ENCODE peak calls at places on chromosomes 2 and 18, in nine cellular contexts. One of them, this sample, is unnamed.

GRCh38 chr2:7084601-7085000 is 167.4 kb downstream of the RNF144A start:
- DNase-seq in A549: no peak
- DNase-seq in HCT116: no peak
- DNase-seq in ovary: no peak
- DNase-seq in transverse colon: no peak
- DNase-seq in stomach: no peak
- DNase-seq in heart left ventricle: no peak
- DNase-seq in adrenal gland: no peak
- DNase-seq in K562: no peak
- DNase-seq in this sample: no peak

GRCh38 chr2:71667256-71668182 is 214.2 kb downstream of the DYSF start:
- DNase-seq in A549: no peak
- DNase-seq in HCT116: no peak
- DNase-seq in ovary: no peak
- DNase-seq in transverse colon: no peak
- DNase-seq in stomach: no peak
- DNase-seq in heart left ventricle: no peak
- DNase-seq in adrenal gland: no peak
- DNase-seq in K562: no peak
- DNase-seq in this sample: peak; percentile 8

GRCh38 chr18:24868760-24869237 is 408.4 kb downstream of the HRH4 start:
- DNase-seq in A549: no peak
- DNase-seq in HCT116: no peak
- DNase-seq in ovary: no peak
- DNase-seq in transverse colon: no peak
- DNase-seq in stomach: no peak
- DNase-seq in heart left ventricle: no peak
- DNase-seq in adrenal gland: no peak
- DNase-seq in K562: no peak
- DNase-seq in this sample: no peak

GRCh38 chr18:54801374-54801773 is 26.9 kb upstream of the RAB27B start:
- DNase-seq in A549: no peak
- DNase-seq in HCT116: no peak
- DNase-seq in ovary: no peak
- DNase-seq in transverse colon: no peak
- DNase-seq in stomach: no peak
- DNase-seq in heart left ventricle: no peak
- DNase-seq in adrenal gland: no peak
- DNase-seq in K562: no peak
- DNase-seq in this sample: no peak

GRCh38 chr2:101038455-101039255 is 36.6 kb downstream of the RPL31 start:
- DNase-seq in A549: peak; percentile 59
- DNase-seq in HCT116: peak; percentile 43
- DNase-seq in ovary: no peak
- DNase-seq in transverse colon: peak; percentile 7
- DNase-seq in stomach: no peak
- DNase-seq in heart left ventricle: no peak
- DNase-seq in adrenal gland: no peak
- DNase-seq in K562: peak; percentile 36
- DNase-seq in this sample: no peak

GRCh38 chr2:11235583-11235982 is 80.3 kb downstream of the SLC66A3 start:
- DNase-seq in A549: no peak
- DNase-seq in HCT116: no peak
- DNase-seq in ovary: no peak
- DNase-seq in transverse colon: no peak
- DNase-seq in stomach: no peak
- DNase-seq in heart left ventricle: no peak
- DNase-seq in adrenal gland: no peak
- DNase-seq in K562: no peak
- DNase-seq in this sample: no peak

GRCh38 chr2:241808051-241808450 is 942 bp upstream of the NEU4 start:
- DNase-seq in A549: no peak
- DNase-seq in HCT116: no peak
- DNase-seq in ovary: no peak
- DNase-seq in transverse colon: peak; percentile 8
- DNase-seq in stomach: no peak
- DNase-seq in heart left ventricle: no peak
- DNase-seq in adrenal gland: peak; percentile 30
- DNase-seq in K562: no peak
- DNase-seq in this sample: peak; percentile 60

GRCh38 chr18:40738321-40738880 is 1216.6 kb upstream of the PIK3C3 start:
- DNase-seq in A549: no peak
- DNase-seq in HCT116: no peak
- DNase-seq in ovary: no peak
- DNase-seq in transverse colon: no peak
- DNase-seq in stomach: no peak
- DNase-seq in heart left ventricle: no peak
- DNase-seq in adrenal gland: no peak
- DNase-seq in K562: no peak
- DNase-seq in this sample: no peak

GRCh38 chr2:111117666-111118454 is 2.9 kb upstream of the BCL2L11 start:
- DNase-seq in A549: peak; percentile 67
- DNase-seq in HCT116: no peak
- DNase-seq in ovary: peak; percentile 21
- DNase-seq in transverse colon: peak; percentile 50
- DNase-seq in stomach: peak; percentile 35
- DNase-seq in heart left ventricle: peak; percentile 47
- DNase-seq in adrenal gland: peak; percentile 33
- DNase-seq in K562: no peak
- DNase-seq in this sample: no peak

GRCh38 chr2:86068098-86069047 is 37.3 kb downstream of the POLR1A start:
- DNase-seq in A549: peak; percentile 29
- DNase-seq in HCT116: no peak
- DNase-seq in ovary: no peak
- DNase-seq in transverse colon: peak; percentile 24
- DNase-seq in stomach: no peak
- DNase-seq in heart left ventricle: no peak
- DNase-seq in adrenal gland: peak; percentile 29
- DNase-seq in K562: no peak
- DNase-seq in this sample: no peak

GRCh38 chr2:197189770-197190434 is 120.7 kb downstream of the ANKRD44 start:
- DNase-seq in A549: no peak
- DNase-seq in HCT116: no peak
- DNase-seq in ovary: no peak
- DNase-seq in transverse colon: no peak
- DNase-seq in stomach: no peak
- DNase-seq in heart left ventricle: no peak
- DNase-seq in adrenal gland: no peak
- DNase-seq in K562: no peak
- DNase-seq in this sample: no peak

GRCh38 chr18:12308386-12309100 is 502 bp downstream of the TUBB6 start:
- DNase-seq in A549: peak; percentile 75
- DNase-seq in HCT116: no peak
- DNase-seq in ovary: peak; percentile 89
- DNase-seq in transverse colon: peak; percentile 75
- DNase-seq in stomach: peak; percentile 70
- DNase-seq in heart left ventricle: peak; percentile 85
- DNase-seq in adrenal gland: peak; percentile 87
- DNase-seq in K562: peak; percentile 75
- DNase-seq in this sample: peak; percentile 74

GRCh38 chr2:9287400-9288059 is 80.9 kb downstream of the ASAP2 start:
- DNase-seq in A549: peak; percentile 94
- DNase-seq in HCT116: peak; percentile 97
- DNase-seq in ovary: no peak
- DNase-seq in transverse colon: no peak
- DNase-seq in stomach: no peak
- DNase-seq in heart left ventricle: no peak
- DNase-seq in adrenal gland: no peak
- DNase-seq in K562: no peak
- DNase-seq in this sample: no peak

GRCh38 chr2:160989778-160990177 is 170.4 kb upstream of the TANK start:
- DNase-seq in A549: no peak
- DNase-seq in HCT116: no peak
- DNase-seq in ovary: no peak
- DNase-seq in transverse colon: no peak
- DNase-seq in stomach: no peak
- DNase-seq in heart left ventricle: no peak
- DNase-seq in adrenal gland: no peak
- DNase-seq in K562: no peak
- DNase-seq in this sample: no peak

GRCh38 chr2:18828296-18828695 is 238.9 kb upstream of the NT5C1B start:
- DNase-seq in A549: no peak
- DNase-seq in HCT116: no peak
- DNase-seq in ovary: no peak
- DNase-seq in transverse colon: no peak
- DNase-seq in stomach: no peak
- DNase-seq in heart left ventricle: no peak
- DNase-seq in adrenal gland: no peak
- DNase-seq in K562: no peak
- DNase-seq in this sample: no peak

DNA sequence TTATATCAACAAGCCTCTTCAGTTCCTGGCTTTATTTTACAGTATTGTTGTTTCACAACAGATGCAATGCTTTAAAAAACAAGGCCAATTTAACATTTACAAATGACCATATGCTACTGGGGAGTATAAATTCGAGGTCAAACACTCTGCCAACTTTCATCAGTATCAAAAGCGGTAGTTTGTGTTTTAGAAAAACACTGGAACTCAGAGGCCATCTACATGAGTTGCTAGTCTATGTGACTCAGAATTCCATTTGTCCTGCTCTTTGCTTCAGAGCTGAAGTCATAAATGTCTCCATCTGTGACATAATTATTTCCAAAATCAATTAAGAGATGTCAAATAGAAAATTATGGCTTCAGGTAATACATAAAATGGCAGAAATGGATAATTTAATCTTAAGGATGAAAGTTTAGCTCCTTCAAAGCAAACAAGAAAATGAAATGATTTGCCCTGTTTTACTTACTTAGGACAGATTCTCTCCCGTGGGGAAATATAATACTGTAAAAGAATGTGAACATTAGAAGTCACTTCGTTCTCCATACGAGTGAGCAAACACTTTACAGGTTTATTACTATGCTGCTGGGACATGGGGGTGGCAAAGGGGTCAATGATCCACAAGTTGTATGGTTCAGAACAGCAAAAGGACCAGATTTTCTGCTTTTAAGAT is 3.7 kb downstream of the MEX3C start:
- DNase-seq in A549: no peak
- DNase-seq in HCT116: no peak
- DNase-seq in ovary: no peak
- DNase-seq in transverse colon: no peak
- DNase-seq in stomach: no peak
- DNase-seq in heart left ventricle: no peak
- DNase-seq in adrenal gland: no peak
- DNase-seq in K562: no peak
- DNase-seq in this sample: no peak
- H3K4me3 ChIP-seq in A549: peak overlapping the region; percentile 8
- H3K4me3 ChIP-seq in HCT116: no peak overlapping the region
- H3K4me3 ChIP-seq in ovary: no peak overlapping the region
- H3K4me3 ChIP-seq in transverse colon: no peak overlapping the region
- H3K4me3 ChIP-seq in stomach: peak overlapping the region; percentile 93
- H3K4me3 ChIP-seq in heart left ventricle: no peak overlapping the region
- H3K4me3 ChIP-seq in adrenal gland: no peak overlapping the region
- H3K4me3 ChIP-seq in K562: no peak overlapping the region
- H3K4me3 ChIP-seq in this sample: no peak overlapping the region

DNA sequence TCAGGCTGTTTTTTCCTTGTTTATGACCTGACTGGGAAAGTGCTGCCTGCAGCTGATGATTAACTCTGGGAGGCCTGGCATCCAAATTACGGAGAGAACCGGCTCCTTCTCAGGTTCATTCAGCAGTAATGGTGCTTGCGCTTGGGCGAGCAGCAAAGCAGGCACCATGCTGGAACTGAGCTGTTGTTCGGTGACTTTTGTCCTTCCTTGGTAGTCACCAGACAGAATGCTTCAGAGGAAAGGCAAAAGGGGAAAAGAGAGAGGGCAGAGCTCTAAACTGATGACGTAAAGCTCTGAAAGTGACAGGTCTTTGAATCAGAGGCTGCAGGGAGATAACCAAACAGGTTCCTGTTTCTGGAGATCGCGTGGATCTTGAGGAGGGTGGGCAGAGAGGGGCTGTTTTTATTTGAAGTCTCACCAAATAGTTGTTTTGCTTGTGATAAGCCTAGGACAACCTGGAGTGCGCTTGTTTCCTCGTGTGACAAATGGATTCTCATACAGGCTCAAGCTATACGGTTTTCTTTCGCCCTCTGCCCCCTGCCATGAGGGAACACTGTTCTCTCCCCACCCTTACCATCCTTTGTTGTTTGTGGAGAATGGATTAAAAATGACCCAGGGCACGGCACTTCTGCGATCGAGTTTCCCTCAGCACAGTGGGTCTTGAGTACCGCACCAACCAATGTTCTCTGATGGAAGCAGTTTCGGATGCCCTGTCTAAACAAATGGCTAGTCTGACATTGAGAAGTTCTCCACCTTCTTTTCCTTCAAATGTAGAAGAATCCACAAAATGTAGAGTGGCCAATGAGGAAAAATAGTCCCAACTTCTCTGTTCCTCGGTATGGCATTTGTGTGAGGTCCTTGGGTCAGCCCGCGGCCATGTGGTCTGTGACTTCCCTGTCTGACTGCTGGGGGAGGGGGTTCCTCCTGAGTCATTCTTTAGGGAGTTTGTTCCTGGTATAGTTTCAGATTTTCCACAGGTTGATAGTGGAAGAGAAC is 1.3 kb downstream of the RASGRP3 start:
- DNase-seq in A549: no peak
- DNase-seq in HCT116: no peak
- DNase-seq in ovary: no peak
- DNase-seq in transverse colon: peak; percentile 44
- DNase-seq in stomach: peak; percentile 33
- DNase-seq in heart left ventricle: peak; percentile 45
- DNase-seq in adrenal gland: peak; percentile 47
- DNase-seq in K562: peak; percentile 60
- DNase-seq in this sample: peak; percentile 37
- H3K27ac ChIP-seq in A549: no peak overlapping the region
- H3K27ac ChIP-seq in HCT116: no peak overlapping the region
- H3K27ac ChIP-seq in ovary: no peak overlapping the region
- H3K27ac ChIP-seq in transverse colon: peak overlapping the region; percentile 88
- H3K27ac ChIP-seq in stomach: peak overlapping the region; percentile 90
- H3K27ac ChIP-seq in heart left ventricle: peak overlapping the region; percentile 96
- H3K27ac ChIP-seq in adrenal gland: peak overlapping the region; percentile 2
- H3K27ac ChIP-seq in K562: peak overlapping the region; percentile 61
- H3K27ac ChIP-seq in this sample: peak overlapping the region; percentile 86

GRCh38 chr18:3217930-3218647 is 1.7 kb downstream of the MYOM1 start:
- DNase-seq in A549: peak; percentile 83
- DNase-seq in HCT116: no peak
- DNase-seq in ovary: no peak
- DNase-seq in transverse colon: peak; percentile 61
- DNase-seq in stomach: peak; percentile 41
- DNase-seq in heart left ventricle: no peak
- DNase-seq in adrenal gland: no peak
- DNase-seq in K562: peak; percentile 52
- DNase-seq in this sample: no peak
- TF ChIP-seq POLR2A in A549: no peak
- TF ChIP-seq POLR2A in HCT116: no peak
- TF ChIP-seq POLR2A in ovary: no peak
- TF ChIP-seq POLR2A in transverse colon: peak; percentile 58
- TF ChIP-seq POLR2A in stomach: no peak
- TF ChIP-seq POLR2A in heart left ventricle: peak; percentile 54
- TF ChIP-seq POLR2A in adrenal gland: no peak
- TF ChIP-seq POLR2A in K562: no peak
- TF ChIP-seq POLR2A in this sample: no peak

DNA sequence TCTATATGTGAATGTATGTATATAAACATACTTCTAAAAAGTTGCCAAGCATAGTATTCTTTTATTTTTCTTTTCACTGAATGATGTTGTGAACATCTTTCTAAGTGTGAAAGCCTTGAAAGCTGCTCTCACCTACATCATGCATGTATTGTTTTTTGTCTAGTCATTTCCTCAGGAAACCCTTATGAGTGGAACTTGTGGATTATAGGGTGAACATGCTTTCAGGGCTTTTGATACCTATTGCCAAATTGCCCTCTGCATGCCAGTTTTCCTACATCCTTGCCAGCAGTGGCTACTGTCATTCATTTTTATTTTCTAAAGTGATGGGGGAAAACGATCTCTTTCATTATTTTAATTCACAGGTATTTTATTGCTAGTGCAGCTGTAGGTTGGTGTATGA is 78.3 kb downstream of the ADAM23 start:
- DNase-seq in A549: no peak
- DNase-seq in HCT116: no peak
- DNase-seq in ovary: no peak
- DNase-seq in transverse colon: no peak
- DNase-seq in stomach: no peak
- DNase-seq in heart left ventricle: no peak
- DNase-seq in adrenal gland: no peak
- DNase-seq in K562: no peak
- DNase-seq in this sample: no peak
- H3K4me3 ChIP-seq in A549: no peak overlapping the region
- H3K4me3 ChIP-seq in HCT116: no peak overlapping the region
- H3K4me3 ChIP-seq in ovary: no peak overlapping the region
- H3K4me3 ChIP-seq in transverse colon: no peak overlapping the region
- H3K4me3 ChIP-seq in stomach: no peak overlapping the region
- H3K4me3 ChIP-seq in heart left ventricle: no peak overlapping the region
- H3K4me3 ChIP-seq in adrenal gland: no peak overlapping the region
- H3K4me3 ChIP-seq in K562: no peak overlapping the region
- H3K4me3 ChIP-seq in this sample: no peak overlapping the region

This sample was measured in testis.